ENCODE peak calls at places on chromosomes 12 and 14, in five cellular contexts. Y is posterior cingulate gyrus, K is HuH-7.5, G is psoas muscle, W is left colon. P is an unnamed sample.

GRCh38 chr14:34966413-34966812 is 16.4 kb upstream of the SRP54 start:
- DNase-seq in G (no peak), W (no peak), K (no peak), Y (no peak), P (no peak)

GRCh38 chr12:6696690-6697583 is 3.7 kb downstream of the PIANP start:
- DNase-seq in K (no peak), W (no peak), Y (no peak), G (no peak), P (no peak)

GRCh38 chr14:68547305-68548193 is 245.3 kb downstream of the ZFP36L1 start:
- DNase-seq in Y (no peak), W (no peak), K (no peak), G (peak; percentile 73), P (no peak)

GRCh38 chr14:24982472-24983155 is 67.3 kb downstream of the STXBP6 start:
- DNase-seq in W (no peak), K (no peak), Y (no peak), G (no peak), P (no peak)

GRCh38 chr14:31205681-31206535 is 1.7 kb downstream of the HECTD1 start:
- DNase-seq in G (no peak), K (peak; percentile 83), W (no peak), Y (no peak), P (no peak)

GRCh38 chr14:96851694-96852381 is 54.7 kb downstream of the VRK1 start:
- DNase-seq in W (no peak), G (no peak), K (no peak), Y (no peak), P (no peak)

GRCh38 chr12:96419576-96420254 is 19.5 kb upstream of the CDK17 start:
- DNase-seq in Y (no peak), K (no peak), W (no peak), G (no peak), P (no peak)

GRCh38 chr12:107277850-107278249 is 184.5 kb upstream of the CRY1 start:
- DNase-seq in K (no peak), W (no peak), Y (no peak), G (no peak), P (no peak)

GRCh38 chr14:72801381-72801812 is 92.5 kb downstream of the DPF3 start:
- DNase-seq in Y (no peak), W (no peak), G (no peak), K (no peak), P (no peak)

GRCh38 chr12:7497661-7498060 is 5.9 kb downstream of the CD163 start:
- DNase-seq in Y (no peak), W (no peak), G (no peak), K (no peak), P (no peak)

GRCh38 chr12:75724913-75725312 is 213.5 kb upstream of the KRR1 start:
- DNase-seq in Y (no peak), G (no peak), W (no peak), K (no peak), P (no peak)

GRCh38 chr12:11782914-11783420 is 133.5 kb downstream of the ETV6 start:
- DNase-seq in Y (no peak), W (no peak), G (no peak), K (no peak), P (no peak)

GRCh38 chr14:49585803-49586672 is at the start of gene RPS29:
- DNase-seq in W (peak; percentile 97), G (peak; percentile 97), K (peak; percentile 56), Y (peak; percentile 93), P (peak; percentile 91)

GRCh38 chr12:50706606-50707005 is 57.3 kb upstream of the ATF1 start:
- DNase-seq in Y (no peak), G (no peak), K (no peak), W (no peak), P (no peak)

GRCh38 chr12:63151898-63152700 is 1.1 kb upstream of the AVPR1A start:
- DNase-seq in G (no peak), W (peak; percentile 10), K (peak; percentile 52), Y (peak; percentile 51), P (peak; percentile 74)

GRCh38 chr14:53331247-53331646 is 178.1 kb upstream of the DDHD1 start:
- DNase-seq in G (no peak), W (no peak), Y (no peak), K (no peak), P (no peak)

GRCh38 chr14:25136811-25137210 is 86.9 kb upstream of the STXBP6 start:
- DNase-seq in G (no peak), W (no peak), Y (no peak), K (no peak), P (no peak)

GRCh38 chr14:100237735-100238418 is 1.1 kb upstream of the YY1 start:
- DNase-seq in G (peak; percentile 49), K (no peak), Y (peak; percentile 60), W (peak; percentile 66), P (peak; percentile 46)

GRCh38 chr14:104393199-104393897 is 186.2 kb upstream of the C14orf180 start:
- DNase-seq in K (no peak), Y (no peak), G (no peak), W (no peak), P (peak; percentile 20)

GRCh38 chr14:78448483-78449094 is 278.4 kb downstream of the NRXN3 start:
- DNase-seq in Y (peak; percentile 81), G (peak; percentile 15), K (peak; percentile 23), W (peak; percentile 45), P (peak; percentile 86)

GRCh38 chr14:31241450-31242114 is 34.0 kb upstream of the HECTD1 start:
- DNase-seq in G (no peak), K (no peak), W (no peak), Y (no peak), P (no peak)

GRCh38 chr12:75086086-75087038 is 123.3 kb downstream of the KCNC2 start:
- DNase-seq in W (no peak), Y (no peak), K (no peak), G (no peak), P (no peak)

GRCh38 chr12:5586201-5586600 is 154.3 kb downstream of the NTF3 start:
- DNase-seq in Y (no peak), W (no peak), K (no peak), G (no peak), P (no peak)

GRCh38 chr12:90060031-90060430 is 351.4 kb upstream of the ATP2B1 start:
- DNase-seq in W (no peak), G (no peak), K (no peak), Y (no peak), P (no peak)

GRCh38 chr14:21987937-21988336 is 314.3 kb upstream of the OR4E1 start:
- DNase-seq in Y (no peak), W (no peak), K (peak; percentile 23), G (no peak), P (no peak)

GRCh38 chr12:121942145-121942718 is 23.8 kb downstream of the CFAP251 start:
- DNase-seq in G (no peak), Y (no peak), W (no peak), K (no peak), P (no peak)

GRCh38 chr14:68971411-68972035 is 7.6 kb downstream of the ACTN1 start:
- DNase-seq in G (no peak), W (no peak), Y (no peak), K (no peak), P (no peak)

GRCh38 chr12:54593716-54594115 is 5.3 kb upstream of the PPP1R1A start:
- DNase-seq in W (no peak), G (no peak), K (no peak), Y (no peak), P (no peak)

GRCh38 chr12:40141996-40142395 is 36.1 kb upstream of the SLC2A13 start:
- DNase-seq in K (no peak), W (no peak), Y (no peak), G (no peak), P (no peak)

GRCh38 chr14:104421401-104421821 is 158.2 kb upstream of the C14orf180 start:
- DNase-seq in K (no peak), W (no peak), Y (no peak), G (no peak), P (no peak)

GRCh38 chr12:131380220-131380957 is 330.5 kb upstream of the SFSWAP start:
- DNase-seq in K (no peak), W (no peak), G (no peak), Y (no peak), P (no peak)